ENCODE peak calls at places on chromosome 17, in seven cellular contexts. O is effector memory CD4-positive, alpha-beta T cell; W is fibroblast of villous mesenchyme; S is NCI-H2029; D is fibroblast of the conjunctiva; E is HFFc6; V is bronchial epithelial cell. A is an unnamed sample.

GRCh38 chr17:63696381-63696961 is 3.5 kb downstream of the LIMD2 start:
- DNase-seq in O (peak), W (peak), S (no peak), D (peak), E (peak), V (peak), A (peak)

GRCh38 chr17:44198721-44199552 is 747 bp downstream of the ATXN7L3 start:
- DNase-seq in O (peak), W (peak), S (peak), D (no peak), E (peak), V (peak), A (peak)

GRCh38 chr17:14737984-14738651 is 437.2 kb downstream of the HS3ST3B1 start:
- DNase-seq in O (no peak), W (peak), S (no peak), D (peak), E (peak), V (peak), A (peak)

GRCh38 chr17:55454906-55455474 is 33.4 kb upstream of the MMD start:
- DNase-seq in O (no peak), W (peak), S (no peak), D (peak), E (peak), V (peak), A (peak)

GRCh38 chr17:81934850-81935708 is 2.0 kb downstream of the PYCR1 start:
- DNase-seq in O (no peak), W (no peak), S (no peak), D (no peak), E (no peak), V (no peak), A (no peak)

GRCh38 chr17:48444531-48445247 is 14.7 kb upstream of the SKAP1 start:
- DNase-seq in O (peak), W (no peak), S (no peak), D (no peak), E (no peak), V (no peak), A (no peak)

GRCh38 chr17:80421381-80422090 is 6.6 kb downstream of the ENDOV start:
- DNase-seq in O (no peak), W (no peak), S (peak), D (no peak), E (no peak), V (no peak), A (no peak)

GRCh38 chr17:37848690-37849616 is 75.3 kb upstream of the TBC1D3K start:
- DNase-seq in O (no peak), W (peak), S (peak), D (no peak), E (peak), V (peak), A (peak)

GRCh38 chr17:5000237-5000639 is 2.5 kb downstream of the KIF1C start:
- DNase-seq in O (no peak), W (peak), S (no peak), D (no peak), E (no peak), V (no peak), A (peak)

GRCh38 chr17:4947411-4948165 is 742 bp downstream of the PFN1 start:
- DNase-seq in O (peak), W (peak), S (no peak), D (no peak), E (peak), V (no peak), A (peak)

GRCh38 chr17:48625502-48626201 is 506 bp downstream of the HOXB9 start:
- DNase-seq in O (no peak), W (no peak), S (no peak), D (no peak), E (no peak), V (no peak), A (no peak)

GRCh38 chr17:66541461-66542182 is 239.2 kb downstream of the PRKCA start:
- DNase-seq in O (no peak), W (peak), S (no peak), D (no peak), E (peak), V (no peak), A (peak)

GRCh38 chr17:27485125-27485524 is 28.9 kb downstream of the KSR1 start:
- DNase-seq in O (no peak), W (no peak), S (no peak), D (no peak), E (no peak), V (no peak), A (no peak)

GRCh38 chr17:67379251-67379630 is 2.2 kb downstream of the PITPNC1 start:
- DNase-seq in O (no peak), W (no peak), S (no peak), D (no peak), E (no peak), V (no peak), A (no peak)

GRCh38 chr17:75270218-75270965 is 639 bp downstream of the MIF4GD start:
- DNase-seq in O (no peak), W (peak), S (peak), D (no peak), E (peak), V (peak), A (peak)

GRCh38 chr17:58337600-58338453 is 9.2 kb upstream of the TSPOAP1 start:
- DNase-seq in O (peak), W (peak), S (no peak), D (peak), E (peak), V (peak), A (peak)

GRCh38 chr17:75277664-75278071 is 6.6 kb upstream of the MIF4GD start:
- DNase-seq in O (no peak), W (peak), S (no peak), D (no peak), E (peak), V (peak), A (no peak)

GRCh38 chr17:1473170-1473569 is 17.1 kb upstream of the CRK start:
- DNase-seq in O (no peak), W (no peak), S (no peak), D (no peak), E (no peak), V (no peak), A (no peak)

GRCh38 chr17:50919321-50920040 is 53.3 kb upstream of the TOB1 start:
- DNase-seq in O (peak), W (peak), S (peak), D (peak), E (peak), V (peak), A (peak)

GRCh38 chr17:13393841-13394710 is 207.7 kb downstream of the HS3ST3A1 start:
- DNase-seq in O (no peak), W (peak), S (no peak), D (peak), E (peak), V (peak), A (peak)

GRCh38 chr17:79892457-79893236 is 53.4 kb upstream of the CBX4 start:
- DNase-seq in O (no peak), W (no peak), S (peak), D (no peak), E (no peak), V (peak), A (no peak)

GRCh38 chr17:16944334-16945140 is 27.4 kb downstream of the TNFRSF13B start:
- DNase-seq in O (no peak), W (no peak), S (no peak), D (no peak), E (no peak), V (no peak), A (no peak)

GRCh38 chr17:48048321-48049140 is at the start of gene NFE2L1:
- DNase-seq in O (no peak), W (peak), S (peak), D (peak), E (peak), V (peak), A (peak)

GRCh38 chr17:2511138-2511461 is 588 bp downstream of the METTL16 start:
- DNase-seq in O (no peak), W (no peak), S (no peak), D (no peak), E (no peak), V (no peak), A (no peak)

GRCh38 chr17:8940866-8941471 is 24.5 kb downstream of the PIK3R5 start:
- DNase-seq in O (no peak), W (no peak), S (no peak), D (no peak), E (no peak), V (no peak), A (no peak)